ENCODE peak calls at places on chromosomes 5 and 9, in seven cellular contexts. V is GM23338, K is neural progenitor cell, B is GM23248, F is HCT116, A is hepatocyte, I is MM.1S. Q is an unnamed sample.

GRCh38 chr9:117957267-117957666 is 253.1 kb downstream of the TLR4 start:
- DNase-seq in V (no peak), K (no peak), B (no peak), F (no peak), A (no peak), I (peak; percentile 69), Q (no peak)

GRCh38 chr9:33136721-33137120 is 30.4 kb downstream of the B4GALT1 start:
- DNase-seq in V (no peak), K (no peak), B (no peak), F (no peak), A (no peak), I (no peak), Q (no peak)

GRCh38 chr9:106481003-106481614 is 381.9 kb upstream of the ZNF462 start:
- DNase-seq in V (no peak), K (no peak), B (no peak), F (no peak), A (no peak), I (no peak), Q (no peak)

GRCh38 chr5:172574845-172575170 is 66.3 kb upstream of the NEURL1B start:
- DNase-seq in V (no peak), K (no peak), B (no peak), F (no peak), A (no peak), I (no peak), Q (no peak)

GRCh38 chr5:175517824-175518450 is 39.6 kb downstream of the SFXN1 start:
- DNase-seq in V (no peak), K (no peak), B (peak; percentile 87), F (peak; percentile 8), A (peak; percentile 33), I (no peak), Q (peak; percentile 5)

GRCh38 chr5:178471666-178472065 is 118.5 kb downstream of the COL23A1 start:
- DNase-seq in V (no peak), K (no peak), B (no peak), F (no peak), A (no peak), I (no peak), Q (no peak)

GRCh38 chr5:165781703-165782102 is 2276.3 kb downstream of the MAT2B start:
- DNase-seq in V (no peak), K (no peak), B (no peak), F (no peak), A (no peak), I (peak; percentile 25), Q (no peak)

GRCh38 chr9:69816775-69817174 is 3.8 kb upstream of the CFAP95 start:
- DNase-seq in V (no peak), K (no peak), B (no peak), F (no peak), A (no peak), I (no peak), Q (no peak)

GRCh38 chr5:66558562-66558961 is 37.6 kb upstream of the MAST4 start:
- DNase-seq in V (no peak), K (no peak), B (no peak), F (no peak), A (no peak), I (peak; percentile 88), Q (no peak)

GRCh38 chr9:88794100-88794499 is 197.2 kb upstream of the S1PR3 start:
- DNase-seq in V (no peak), K (no peak), B (no peak), F (no peak), A (no peak), I (no peak), Q (no peak)

GRCh38 chr9:93683331-93684134 is 107.1 kb downstream of the PHF2 start:
- DNase-seq in V (no peak), K (no peak), B (no peak), F (no peak), A (no peak), I (no peak), Q (no peak)

GRCh38 chr5:98839469-98840383 is 66.3 kb downstream of the RGMB start:
- DNase-seq in V (peak; percentile 48), K (no peak), B (peak; percentile 30), F (no peak), A (no peak), I (no peak), Q (peak; percentile 43)

GRCh38 chr5:65925601-65926275 is 637 bp upstream of the ERBIN start:
- DNase-seq in V (peak; percentile 94), K (peak; percentile 98), B (peak; percentile 94), F (peak; percentile 47), A (peak; percentile 97), I (peak; percentile 90), Q (peak; percentile 73)

GRCh38 chr5:54742417-54742889 is 224.9 kb downstream of the SNX18 start:
- DNase-seq in V (peak; percentile 44), K (peak; percentile 27), B (peak; percentile 79), F (no peak), A (peak; percentile 49), I (peak; percentile 14), Q (peak; percentile 79)

GRCh38 chr5:174223355-174223754 is 177.8 kb downstream of the NSG2 start:
- DNase-seq in V (no peak), K (no peak), B (no peak), F (no peak), A (no peak), I (no peak), Q (no peak)

GRCh38 chr5:127028822-127029457 is 1.4 kb downstream of the MARCHF3 start:
- DNase-seq in V (no peak), K (no peak), B (no peak), F (no peak), A (peak; percentile 19), I (no peak), Q (peak; percentile 32)

GRCh38 chr9:107952773-107953172 is 463.2 kb upstream of the KLF4 start:
- DNase-seq in V (no peak), K (no peak), B (no peak), F (no peak), A (no peak), I (no peak), Q (no peak)

GRCh38 chr9:137286980-137287383 is 9.5 kb downstream of the TOR4A start:
- DNase-seq in V (peak; percentile 85), K (peak; percentile 64), B (peak; percentile 66), F (peak; percentile 72), A (peak; percentile 82), I (peak; percentile 48), Q (peak; percentile 72)

GRCh38 chr5:145903862-145904261 is 31.0 kb upstream of the GRXCR2 start:
- DNase-seq in V (no peak), K (no peak), B (peak; percentile 67), F (no peak), A (no peak), I (no peak), Q (peak; percentile 5)

GRCh38 chr5:9401786-9402472 is 143.9 kb downstream of the SEMA5A start:
- DNase-seq in V (no peak), K (no peak), B (peak; percentile 64), F (no peak), A (no peak), I (no peak), Q (no peak)

GRCh38 chr9:133632806-133633680 is 3.1 kb upstream of the DBH start:
- DNase-seq in V (no peak), K (no peak), B (no peak), F (no peak), A (no peak), I (no peak), Q (no peak)

DNA sequence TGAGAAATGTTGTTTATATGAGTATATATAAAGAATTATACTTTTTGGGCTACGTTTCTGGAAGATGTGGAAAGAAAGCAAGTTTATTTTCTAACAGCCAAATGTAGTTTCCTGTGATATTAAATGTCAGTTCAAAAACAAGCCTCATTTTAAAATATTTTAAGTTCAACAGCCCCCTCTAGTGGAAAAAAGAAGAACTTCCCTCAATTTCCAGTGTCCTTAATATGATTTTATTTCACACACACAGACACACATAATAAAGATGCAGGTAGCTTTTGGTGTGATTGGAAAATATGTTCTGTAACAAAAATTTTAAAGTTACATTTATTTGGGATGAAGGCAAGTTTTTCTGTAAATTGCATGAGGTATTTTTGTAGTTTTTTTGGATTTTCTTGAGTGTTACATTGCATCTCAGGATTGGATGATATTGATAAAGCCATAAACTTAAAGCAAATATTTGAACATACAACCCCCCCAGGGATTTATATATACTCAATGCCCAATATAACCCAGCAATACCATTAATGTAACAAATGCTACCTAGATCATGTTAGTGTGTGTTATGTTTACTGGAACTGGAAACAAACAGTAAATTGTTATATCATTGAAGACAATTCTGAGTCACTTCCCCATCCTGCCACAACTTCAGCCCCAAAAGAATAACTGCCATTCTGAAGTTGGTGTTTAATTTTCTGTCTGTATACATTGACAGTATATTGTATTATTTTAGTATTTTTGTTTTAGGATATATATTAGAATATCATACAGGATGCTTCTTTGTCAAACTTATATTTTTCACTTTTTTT is 54.0 kb downstream of the CCDC171 start:
- DNase-seq in V (peak; percentile 65), K (peak; percentile 30), B (peak; percentile 43), F (peak; percentile 22), A (peak; percentile 50), I (peak; percentile 40), Q (peak; percentile 72)
- TF ChIP-seq EZH2phosphoT487 in V (no peak), K (no peak), B (no peak), F (no peak), A (no peak), I (no peak), Q (no peak)

GRCh38 chr9:130662927-130663257 is 1.5 kb upstream of the PRDM12 start:
- DNase-seq in V (peak; percentile 51), K (peak; percentile 42), B (no peak), F (no peak), A (no peak), I (no peak), Q (no peak)
- TF ChIP-seq EZH2 in V (peak; percentile 98), K (no peak), B (no peak), F (no peak), A (peak; percentile 88), I (no peak), Q (no peak)

DNA sequence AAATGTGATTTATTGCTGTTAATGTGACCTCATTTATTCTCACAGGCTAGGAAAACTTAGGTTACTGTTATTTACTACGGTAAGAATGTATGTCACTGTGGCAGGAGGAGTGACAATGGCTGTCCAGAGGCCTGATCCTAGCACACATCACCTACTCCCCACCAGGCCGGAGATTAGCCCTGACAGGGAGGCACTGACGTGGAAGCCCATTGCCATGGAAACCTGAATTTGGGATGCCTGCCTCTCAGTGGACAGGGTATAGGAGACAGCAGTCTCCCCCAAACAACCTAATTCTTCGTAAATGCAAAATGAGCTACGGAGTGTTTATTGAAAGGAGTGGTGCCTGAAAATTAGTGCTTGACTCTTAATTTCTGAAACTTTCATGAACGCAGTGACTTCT is 87.6 kb upstream of the SMARCA2 start:
- DNase-seq in V (no peak), K (peak; percentile 71), B (no peak), F (no peak), A (no peak), I (no peak), Q (no peak)
- TF ChIP-seq EZH2phosphoT487 in V (no peak), K (no peak), B (no peak), F (no peak), A (no peak), I (no peak), Q (no peak)

DNA sequence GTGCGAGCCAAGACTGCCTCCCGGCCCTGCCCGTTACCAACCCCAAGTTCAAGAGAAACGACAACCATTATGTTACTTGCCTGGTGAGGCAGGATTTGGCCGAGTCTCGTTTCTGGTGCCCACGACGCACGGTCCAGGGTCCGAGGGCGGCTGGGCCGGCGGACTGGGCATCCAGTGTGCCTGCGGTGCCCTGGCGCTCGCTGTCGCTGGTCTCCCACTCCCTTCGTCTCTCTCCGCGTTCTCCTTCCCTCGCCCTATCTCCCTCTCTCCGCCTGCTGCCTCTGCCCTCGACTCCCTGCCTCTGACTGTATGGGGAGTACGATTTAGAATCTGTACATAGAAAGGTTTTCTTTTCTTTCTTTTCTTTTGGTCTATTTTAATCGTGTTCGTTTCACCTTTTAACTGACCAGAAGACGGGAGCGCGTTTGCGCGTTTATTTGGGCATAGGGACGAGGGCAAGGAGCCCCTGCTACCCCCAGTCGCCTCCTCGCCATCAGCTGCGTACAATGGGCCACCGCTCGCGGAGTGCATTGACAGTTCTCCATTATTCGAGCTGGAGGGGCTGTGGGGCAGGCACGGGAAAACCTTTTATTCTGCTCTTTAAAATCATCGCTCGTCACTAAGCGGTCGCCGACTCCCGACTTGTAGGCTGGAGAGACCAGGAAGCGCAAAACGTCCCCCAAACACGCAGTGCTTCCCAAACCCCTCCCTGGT is 475 bp downstream of the NR2F1-AS1 start:
- DNase-seq in V (no peak), K (peak; percentile 42), B (peak; percentile 66), F (no peak), A (no peak), I (peak; percentile 18), Q (no peak)
- TF ChIP-seq EZH2 in V (peak; percentile 81), K (peak; percentile 72), B (no peak), F (no peak), A (peak; percentile 74), I (no peak), Q (no peak)